ENCODE peak calls at places on chromosomes 13 and 19, in eight cellular contexts. V is cardiac muscle cell, I is WERI-Rb-1, A is tibial artery, G is fibroblast of lung, C is mesothelial cell of epicardium, K is Calu3, U is K562. S is an unnamed sample.

GRCh38 chr19:31272707-31273106 is 76.5 kb downstream of the TSHZ3 start:
- DNase-seq in C (no peak), A (no peak), U (no peak), I (no peak), K (no peak), V (no peak), G (no peak), S (no peak)

GRCh38 chr13:57425531-57425930 is 206.0 kb upstream of the PCDH17 start:
- DNase-seq in G (no peak), I (no peak), V (no peak), A (no peak), U (no peak), K (no peak), C (no peak), S (no peak)

GRCh38 chr13:21898990-21899389 is 228.1 kb downstream of the FGF9 start:
- DNase-seq in G (no peak), A (no peak), V (no peak), U (no peak), K (no peak), I (no peak), C (no peak), S (no peak)

GRCh38 chr13:42539670-42540069 is 34.3 kb upstream of the TNFSF11 start:
- DNase-seq in K (no peak), V (peak), A (no peak), C (no peak), U (no peak), I (no peak), G (peak), S (no peak)

GRCh38 chr19:8877854-8878705 is 45.9 kb downstream of the MBD3L1 start:
- DNase-seq in A (no peak), C (no peak), V (no peak), U (peak), I (peak), G (no peak), K (no peak), S (no peak)

GRCh38 chr19:54674021-54674617 is 11.3 kb downstream of the LILRB4 start:
- DNase-seq in U (peak), A (no peak), V (peak), C (no peak), K (peak), I (no peak), G (no peak), S (no peak)

GRCh38 chr13:85864963-85865530 is 65.8 kb upstream of the SLITRK6 start:
- DNase-seq in I (peak), U (no peak), C (no peak), A (no peak), G (peak), V (peak), K (peak), S (no peak)

GRCh38 chr13:66329988-66330429 is 900.1 kb downstream of the PCDH9 start:
- DNase-seq in C (no peak), V (no peak), A (no peak), K (no peak), U (no peak), I (no peak), G (peak), S (no peak)

GRCh38 chr13:81051873-81052272 is 710.9 kb upstream of the SPRY2 start:
- DNase-seq in G (no peak), K (no peak), A (no peak), I (no peak), C (no peak), U (no peak), V (peak), S (no peak)

GRCh38 chr19:50024719-50025021 is 502 bp downstream of the VRK3 start:
- DNase-seq in G (no peak), V (no peak), K (no peak), A (no peak), I (no peak), U (no peak), C (no peak), S (no peak)

GRCh38 chr13:74867460-74867859 is 614.5 kb downstream of the TBC1D4 start:
- DNase-seq in C (no peak), G (peak), K (no peak), A (no peak), I (no peak), V (peak), U (no peak), S (no peak)

GRCh38 chr13:50161052-50161451 is 145.8 kb downstream of the KCNRG start:
- DNase-seq in I (no peak), A (no peak), K (no peak), C (no peak), G (peak), U (peak), V (peak), S (no peak)

GRCh38 chr13:33697936-33698335 is 120.0 kb upstream of the RFC3 start:
- DNase-seq in A (no peak), K (no peak), G (no peak), I (no peak), U (no peak), V (no peak), C (no peak), S (no peak)

GRCh38 chr19:45428385-45429231 is 4.9 kb upstream of the ERCC1 start:
- DNase-seq in G (peak), K (peak), V (peak), U (peak), I (peak), A (peak), C (no peak), S (no peak)

GRCh38 chr19:2089001-2089711 is 7.0 kb downstream of the MOB3A start:
- DNase-seq in I (no peak), K (no peak), G (peak), U (no peak), V (no peak), A (no peak), C (no peak), S (no peak)

GRCh38 chr19:55476100-55476775 is at the start of gene ZNF628:
- DNase-seq in V (peak), C (peak), G (peak), K (peak), A (peak), U (peak), I (peak), S (peak)

GRCh38 chr19:51520710-51521109 is 10.8 kb downstream of the SIGLEC6 start:
- DNase-seq in K (no peak), I (no peak), C (no peak), G (no peak), A (no peak), V (no peak), U (no peak), S (no peak)

GRCh38 chr19:50728084-50728737 is 5.0 kb downstream of the CLEC11A start:
- DNase-seq in C (peak), I (peak), U (peak), K (no peak), A (peak), V (peak), G (peak), S (peak)

GRCh38 chr19:663682-664117 is 686 bp upstream of the RNF126 start:
- DNase-seq in A (no peak), G (no peak), I (no peak), C (no peak), V (no peak), K (no peak), U (no peak), S (no peak)

GRCh38 chr13:79468402-79468801 is 12.6 kb upstream of the NDFIP2 start:
- DNase-seq in C (no peak), V (no peak), I (no peak), G (no peak), K (no peak), U (no peak), A (no peak), S (no peak)

GRCh38 chr19:35216833-35217707 is 11.5 kb downstream of the FAM187B start:
- DNase-seq in U (no peak), I (peak), A (peak), G (no peak), C (no peak), K (peak), V (no peak), S (peak)
- TF ChIP-seq CTCF in U (peak), I (peak), A (no peak), G (no peak), C (no peak), K (peak), V (no peak), S (no peak)

DNA sequence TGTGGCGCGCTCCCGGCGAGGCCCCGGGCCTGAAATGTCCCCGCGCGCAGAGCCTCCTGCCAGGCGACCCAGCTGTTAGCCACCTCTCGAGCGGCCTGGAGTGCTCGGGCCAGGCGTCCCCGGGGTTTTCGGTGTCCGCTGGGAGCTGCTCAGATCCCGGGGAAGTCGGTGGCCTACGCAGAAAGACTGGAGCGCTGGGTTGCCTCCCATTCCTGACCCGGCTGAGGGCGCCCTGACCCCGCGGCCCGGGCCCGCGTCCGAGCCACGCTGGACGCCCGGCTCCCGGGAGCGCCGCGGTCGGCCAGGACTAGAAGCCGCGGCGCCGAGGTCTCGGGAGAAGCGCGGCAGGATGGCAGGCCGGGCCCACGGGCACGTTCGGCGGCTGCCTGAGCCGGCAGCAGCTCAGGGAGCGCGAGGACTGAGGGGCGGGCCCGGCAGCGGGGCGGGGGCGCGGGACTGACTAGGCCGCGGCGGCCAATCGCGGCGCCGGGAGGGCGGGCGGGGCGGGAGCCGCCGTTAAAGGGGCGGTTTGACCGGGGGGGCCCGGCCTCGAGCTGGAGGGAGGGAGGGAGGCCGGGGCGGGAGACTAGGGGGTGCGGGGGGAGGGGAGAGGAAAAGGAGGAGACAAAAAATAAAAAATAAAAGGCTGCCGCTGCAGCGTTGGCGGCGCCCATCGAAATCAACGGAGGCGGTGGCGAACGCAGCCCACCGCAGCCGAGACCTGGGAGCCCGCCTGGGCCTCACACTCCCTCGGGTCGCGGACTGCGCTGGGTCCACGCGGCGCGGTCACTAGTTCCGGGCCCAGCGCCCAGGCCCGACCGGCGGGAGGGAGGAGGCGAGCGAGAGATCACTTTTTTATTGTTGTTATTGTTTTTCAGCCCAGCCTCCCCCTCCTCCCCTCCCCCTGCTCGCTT is 1.1 kb upstream of the ZIC2 start:
- DNase-seq in V (peak), G (peak), U (peak), C (no peak), A (peak), K (peak), I (peak), S (no peak)
- TF ChIP-seq CTCF in V (no peak), G (no peak), U (peak), C (no peak), A (no peak), K (no peak), I (peak), S (no peak)

DNA sequence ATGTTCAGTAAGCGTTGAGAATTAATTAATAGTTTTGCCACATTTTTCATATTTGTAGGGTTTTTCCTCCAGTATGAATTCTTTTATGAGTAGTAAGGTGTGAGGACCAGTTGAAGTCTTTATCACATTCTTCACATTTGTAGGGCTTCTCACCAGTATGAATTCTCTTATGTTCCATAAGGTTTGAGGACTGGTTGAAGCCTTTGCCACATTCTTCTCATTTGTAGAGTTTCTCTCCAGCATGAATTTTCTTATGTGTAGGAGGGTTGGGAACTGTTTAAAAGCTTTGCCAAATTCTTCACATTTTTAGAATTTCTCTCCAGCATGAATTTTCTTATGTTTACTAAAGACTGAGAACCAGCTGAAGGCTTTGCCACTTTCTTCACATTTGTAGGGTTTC is 40.3 kb downstream of the ZNF208 start:
- DNase-seq in C (no peak), K (no peak), V (no peak), I (no peak), G (no peak), A (no peak), U (no peak), S (no peak)
- TF ChIP-seq CTCF in C (no peak), K (no peak), V (no peak), I (no peak), G (no peak), A (no peak), U (no peak), S (no peak)

DNA sequence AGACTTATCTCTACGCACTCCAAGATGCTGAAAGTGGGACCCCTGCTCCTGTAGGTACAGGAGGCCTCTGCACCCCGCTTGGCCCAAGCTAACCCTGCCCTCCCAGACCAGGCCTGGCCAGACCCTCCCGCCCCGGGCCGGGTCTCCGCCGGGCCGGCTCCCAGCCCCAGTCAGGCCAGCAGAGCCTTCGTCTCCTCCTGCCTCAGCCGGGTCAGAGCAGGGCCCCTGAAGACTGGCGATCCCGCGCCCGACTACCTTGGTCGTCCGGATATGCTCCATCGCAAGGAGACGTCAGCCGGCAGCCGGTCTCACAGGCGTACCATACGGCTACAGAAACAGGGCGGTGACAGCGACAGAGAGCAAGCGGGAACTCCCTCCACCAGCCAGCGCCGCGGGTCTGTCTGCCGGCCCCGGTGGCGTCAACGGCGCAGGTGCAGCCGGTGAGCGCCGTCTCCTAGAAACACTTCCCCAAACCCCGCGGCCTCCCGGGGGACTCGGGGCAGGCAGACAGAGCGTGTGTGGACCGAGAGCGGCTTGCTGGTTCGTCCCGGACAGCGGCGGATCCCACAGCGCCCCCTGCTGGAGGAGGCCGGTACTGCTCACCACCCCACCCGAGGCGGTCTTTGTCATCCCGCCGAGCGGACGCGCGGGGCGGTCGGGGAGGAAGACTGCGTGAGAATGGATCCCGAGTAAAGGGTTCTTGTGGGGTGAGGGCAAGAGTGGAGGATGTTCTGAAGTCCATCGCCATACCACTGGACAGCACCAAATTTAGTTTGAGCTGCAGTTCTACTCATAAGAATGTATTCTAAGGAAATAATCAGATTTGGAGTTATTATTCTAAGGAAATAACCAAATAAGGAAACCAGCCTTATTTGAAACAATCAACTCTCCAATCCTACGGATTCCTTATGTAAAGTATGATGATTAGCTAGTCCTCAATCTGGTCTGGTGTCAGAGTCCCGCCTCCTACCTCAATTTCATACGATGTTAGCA is at the start of gene MTMR6:
- DNase-seq in K (peak), I (peak), U (peak), C (peak), G (peak), V (peak), A (peak), S (peak)
- TF ChIP-seq CTCF in K (peak), I (peak), U (peak), C (peak), G (peak), V (peak), A (peak), S (peak)

DNA sequence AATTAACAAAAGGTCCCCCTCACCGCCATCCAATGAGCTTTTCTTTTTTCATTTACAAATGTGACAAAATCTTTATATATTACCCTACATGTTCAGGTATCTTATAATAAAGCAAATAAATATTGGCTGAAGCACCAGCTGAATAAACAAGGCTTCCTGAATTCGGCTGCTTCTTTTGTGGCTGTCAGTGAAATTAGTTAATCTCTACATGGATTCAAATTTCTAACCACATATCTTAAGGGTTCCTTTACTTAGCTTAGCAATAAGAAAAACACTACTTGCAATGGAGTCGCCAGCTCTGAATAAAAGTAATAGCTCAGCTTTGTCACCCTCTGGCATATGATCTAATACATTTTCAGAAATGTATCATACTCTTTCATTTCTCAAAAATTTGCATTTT is 104.3 kb downstream of the CCNA1 start:
- DNase-seq in A (no peak), V (no peak), C (no peak), K (no peak), I (no peak), U (no peak), G (peak), S (no peak)
- TF ChIP-seq CTCF in A (no peak), V (no peak), C (no peak), K (no peak), I (no peak), U (no peak), G (no peak), S (no peak)

GRCh38 chr19:33603377-33603776 is 18.4 kb upstream of the CHST8 start:
- DNase-seq in I (no peak), V (no peak), C (no peak), U (no peak), K (no peak), G (no peak), A (no peak), S (peak)

GRCh38 chr19:33606556-33606955 is 15.2 kb upstream of the CHST8 start:
- DNase-seq in V (no peak), A (no peak), I (no peak), G (no peak), U (no peak), C (no peak), K (no peak), S (no peak)

GRCh38 chr19:33595783-33596182 is 26.0 kb upstream of the CHST8 start:
- DNase-seq in G (no peak), C (no peak), I (no peak), A (no peak), K (no peak), V (no peak), U (no peak), S (no peak)

GRCh38 chr19:33604651-33605050 is 17.1 kb upstream of the CHST8 start:
- DNase-seq in K (no peak), U (no peak), C (no peak), G (no peak), I (no peak), V (no peak), A (no peak), S (no peak)

DNA sequence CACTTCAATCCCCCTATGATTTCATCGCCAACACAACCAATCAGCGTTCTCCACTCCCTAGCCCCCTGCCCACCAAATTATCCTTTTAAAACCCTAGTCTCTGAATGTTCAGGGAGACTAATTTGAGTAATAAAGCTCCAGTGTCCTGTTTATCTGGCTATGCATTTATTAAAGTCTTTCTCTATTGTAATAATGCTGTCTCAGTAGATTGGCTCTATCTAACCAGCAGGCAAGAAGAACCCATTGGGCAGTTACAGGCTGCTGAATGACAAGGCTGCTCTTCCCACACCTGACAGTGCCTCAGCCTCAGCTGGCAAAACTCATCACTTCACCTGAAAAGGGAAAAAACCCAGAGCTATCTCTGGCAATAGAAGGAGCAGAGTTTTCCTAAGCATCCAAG is 20.2 kb upstream of the CHST8 start:
- DNase-seq in U (no peak), A (no peak), G (no peak), I (no peak), C (no peak), K (no peak), V (no peak), S (no peak)
- TF ChIP-seq CTCF in U (no peak), A (no peak), G (no peak), I (no peak), C (no peak), K (no peak), V (no peak), S (no peak)

DNA sequence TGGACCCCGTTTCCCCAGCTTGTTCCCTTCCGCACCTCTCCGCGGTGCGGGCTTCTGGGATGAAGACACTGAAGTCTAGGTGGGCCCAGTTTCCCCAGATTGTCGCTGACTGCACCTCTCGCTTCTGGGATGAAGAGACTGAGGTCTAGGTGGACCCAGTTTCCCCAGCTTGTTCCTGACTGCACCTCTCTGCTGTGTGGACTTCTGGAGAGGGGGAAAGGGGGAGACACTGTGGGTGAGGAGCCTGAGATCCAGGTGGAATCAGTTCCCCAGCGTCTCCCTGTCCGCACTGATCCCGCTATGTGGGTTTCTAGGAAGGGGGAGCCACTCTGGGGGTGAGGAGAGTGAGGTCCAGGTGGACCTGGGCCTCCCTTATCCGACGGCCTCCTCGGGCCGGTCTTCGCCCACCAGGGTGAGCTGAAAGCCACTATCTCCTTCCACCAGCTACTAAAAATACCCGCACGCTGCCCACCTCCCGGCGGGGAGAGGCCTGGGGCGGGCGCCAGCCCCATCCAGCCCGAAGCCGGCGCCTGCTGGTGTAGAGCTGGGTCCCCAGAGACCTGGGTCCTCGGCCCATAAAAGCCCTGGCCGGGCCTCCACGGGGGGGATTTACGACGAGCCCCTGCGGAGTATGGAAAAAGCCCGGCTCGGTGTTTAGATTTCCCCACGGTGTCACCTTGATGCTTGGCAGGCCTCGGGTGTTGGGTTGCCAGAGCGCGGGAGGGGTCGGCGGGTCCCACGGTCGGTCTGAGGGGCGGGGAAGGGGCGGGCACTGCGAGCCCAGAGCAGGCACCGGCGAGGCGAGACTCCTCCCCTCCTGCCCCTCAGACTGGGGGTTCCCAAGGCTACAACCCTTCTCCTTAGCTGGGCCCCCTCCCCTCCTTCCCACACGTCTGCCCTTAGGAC is 10.6 kb downstream of the FUT6 start:
- DNase-seq in G (no peak), U (peak), I (no peak), K (no peak), A (no peak), V (peak), C (peak), S (no peak)
- TF ChIP-seq CTCF in G (no peak), U (no peak), I (no peak), K (no peak), A (no peak), V (no peak), C (no peak), S (no peak)